ENCODE peak calls at places on chromosome 6, in eight cellular contexts. Q is fibroblast of mammary gland, N is GM12865, U is RWPE2, W is body of pancreas, X is cardiac muscle cell, L is neural progenitor cell, J is hepatocyte. G is an unnamed sample.

GRCh38 chr6:115643762-115644161 is 416.9 kb downstream of the FRK start:
- DNase-seq in J (peak), W (no peak), N (no peak), Q (peak), U (no peak), X (no peak), L (no peak), G (peak)

GRCh38 chr6:106563614-106564013 is 65.7 kb downstream of the RTN4IP1 start:
- DNase-seq in U (no peak), W (peak), Q (no peak), N (no peak), X (no peak), J (no peak), L (no peak), G (no peak)

GRCh38 chr6:154542747-154543146 is 32.3 kb upstream of the CNKSR3 start:
- DNase-seq in X (no peak), U (no peak), L (peak), Q (no peak), W (no peak), J (no peak), N (no peak), G (no peak)

GRCh38 chr6:20757761-20758160 is 223.5 kb downstream of the CDKAL1 start:
- DNase-seq in L (no peak), J (no peak), W (no peak), N (no peak), X (no peak), Q (peak), U (no peak), G (no peak)

GRCh38 chr6:144248003-144248402 is 37.1 kb upstream of the UTRN start:
- DNase-seq in J (no peak), U (no peak), Q (peak), L (no peak), X (no peak), N (no peak), W (no peak), G (no peak)

GRCh38 chr6:131640576-131640975 is 3.5 kb downstream of the ENPP3 start:
- DNase-seq in J (no peak), Q (no peak), L (no peak), X (no peak), W (no peak), U (no peak), N (no peak), G (no peak)

GRCh38 chr6:120129228-120129627 is 779.7 kb upstream of the MAN1A1 start:
- DNase-seq in N (no peak), Q (no peak), U (no peak), J (no peak), W (no peak), L (no peak), X (no peak), G (no peak)

GRCh38 chr6:35305117-35305516 is 7.5 kb downstream of the DEF6 start:
- DNase-seq in U (no peak), Q (no peak), N (no peak), L (no peak), X (no peak), J (no peak), W (no peak), G (no peak)

GRCh38 chr6:108651781-108652227 is 91.1 kb downstream of the FOXO3 start:
- DNase-seq in J (no peak), Q (peak), N (no peak), L (no peak), W (peak), X (no peak), U (no peak), G (peak)

GRCh38 chr6:76682842-76683241 is 610.4 kb upstream of the IMPG1 start:
- DNase-seq in X (peak), Q (peak), N (peak), U (no peak), W (no peak), L (peak), J (peak), G (peak)

GRCh38 chr6:77341058-77341986 is 122.0 kb downstream of the HTR1B start:
- DNase-seq in X (peak), Q (no peak), N (no peak), U (no peak), L (no peak), J (no peak), W (peak), G (peak)

GRCh38 chr6:149334682-149335160 is 17.2 kb downstream of the TAB2 start:
- DNase-seq in Q (peak), N (no peak), W (no peak), U (peak), L (no peak), X (no peak), J (peak), G (peak)

GRCh38 chr6:69294407-69294806 is 502.4 kb downstream of the LMBRD1 start:
- DNase-seq in L (no peak), W (no peak), Q (no peak), J (no peak), X (no peak), N (no peak), U (no peak), G (no peak)

GRCh38 chr6:1015819-1016218 is 296.1 kb upstream of the FOXQ1 start:
- DNase-seq in U (no peak), W (peak), X (peak), Q (no peak), J (peak), N (no peak), L (peak), G (no peak)

GRCh38 chr6:111242452-111242851 is 155.1 kb downstream of the SLC16A10 start:
- DNase-seq in X (no peak), L (no peak), J (no peak), Q (peak), N (no peak), W (no peak), U (no peak), G (peak)

GRCh38 chr6:131381052-131381451 is 192.0 kb upstream of the ARG1 start:
- DNase-seq in W (no peak), N (no peak), Q (no peak), L (no peak), X (no peak), U (no peak), J (no peak), G (no peak)

GRCh38 chr6:42177514-42178364 is 4.6 kb downstream of the GUCA1A start:
- DNase-seq in L (peak), U (no peak), N (no peak), J (no peak), X (peak), Q (no peak), W (no peak), G (no peak)

GRCh38 chr6:69216127-69216526 is 580.7 kb downstream of the LMBRD1 start:
- DNase-seq in L (no peak), W (no peak), Q (no peak), U (no peak), N (no peak), X (no peak), J (no peak), G (no peak)

GRCh38 chr6:161376367-161376766 is 102.5 kb upstream of the AGPAT4 start:
- DNase-seq in J (no peak), X (no peak), Q (no peak), U (no peak), N (no peak), W (no peak), L (no peak), G (no peak)

GRCh38 chr6:41443616-41444525 is 102.3 kb upstream of the FOXP4 start:
- DNase-seq in L (no peak), X (no peak), N (no peak), W (no peak), J (peak), Q (peak), U (no peak), G (peak)

GRCh38 chr6:24357336-24358218 is at the start of gene DCDC2:
- DNase-seq in J (no peak), U (peak), N (peak), Q (peak), L (peak), X (peak), W (peak), G (peak)

GRCh38 chr6:47256361-47256760 is 53.3 kb downstream of the TNFRSF21 start:
- DNase-seq in N (no peak), U (no peak), X (no peak), J (no peak), L (no peak), Q (peak), W (no peak), G (peak)

DNA sequence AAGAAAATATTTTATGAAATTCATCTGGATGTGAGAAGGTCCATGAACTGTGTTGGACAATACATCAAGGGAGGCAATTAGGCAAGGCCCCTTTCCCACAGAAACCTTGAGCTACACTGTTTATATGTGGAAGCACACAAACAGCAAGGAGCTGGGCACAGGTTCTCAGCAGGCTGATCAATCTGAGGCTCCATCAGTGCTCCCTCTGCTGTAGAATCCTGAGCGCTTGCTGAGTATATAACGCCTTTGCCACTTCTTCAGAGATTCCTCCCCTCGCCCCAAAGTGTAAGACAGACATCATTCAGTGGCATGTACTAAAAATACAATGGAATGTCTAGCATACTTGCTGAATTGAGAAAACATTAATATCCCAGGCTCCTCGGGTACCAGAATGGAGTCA is 146.9 kb downstream of the PRKN start:
- DNase-seq in J (no peak), L (peak), W (no peak), U (no peak), N (no peak), Q (no peak), X (no peak), G (no peak)
- TF ChIP-seq CTCF in J (no peak), L (peak), W (no peak), U (no peak), N (no peak), Q (no peak), X (no peak), G (no peak)

GRCh38 chr6:12749531-12750379 is 33.2 kb downstream of the PHACTR1 start:
- DNase-seq in W (peak), L (peak), U (peak), N (no peak), J (no peak), X (peak), Q (no peak), G (no peak)
- H3K4me3 ChIP-seq in W (no peak), L (peak), U (no peak), N (no peak), J (no peak), X (peak), Q (no peak), G (no peak)

GRCh38 chr6:165231177-165231576 is 78.2 kb downstream of the C6orf118 start:
- DNase-seq in Q (no peak), U (no peak), X (no peak), N (no peak), W (no peak), L (no peak), J (no peak), G (no peak)

GRCh38 chr6:165232277-165232654 is 77.1 kb downstream of the C6orf118 start:
- DNase-seq in Q (no peak), U (no peak), L (no peak), W (no peak), X (no peak), N (no peak), J (no peak), G (no peak)

GRCh38 chr6:165227644-165228329 is 81.6 kb downstream of the C6orf118 start:
- DNase-seq in Q (peak), X (no peak), L (no peak), J (peak), W (no peak), U (no peak), N (no peak), G (peak)

GRCh38 chr6:165231581-165232276 is 77.7 kb downstream of the C6orf118 start:
- DNase-seq in N (peak), U (no peak), W (no peak), X (peak), L (peak), J (peak), Q (peak), G (peak)

GRCh38 chr6:165229216-165229615 is 80.2 kb downstream of the C6orf118 start:
- DNase-seq in J (no peak), W (no peak), X (no peak), L (no peak), N (no peak), Q (no peak), U (no peak), G (no peak)
- TF ChIP-seq CTCF in J (no peak), W (no peak), X (no peak), L (no peak), N (no peak), Q (no peak), U (no peak), G (no peak)

GRCh38 chr6:159971341-159972178 is 2.7 kb downstream of the IGF2R start:
- DNase-seq in X (no peak), J (no peak), L (no peak), N (no peak), W (no peak), Q (no peak), U (no peak), G (no peak)
- H3K4me3 ChIP-seq in X (no peak), J (no peak), L (no peak), N (no peak), W (no peak), Q (no peak), U (no peak), G (peak)

GRCh38 chr6:105302617-105303128 is 100.2 kb downstream of the PREP start:
- DNase-seq in Q (no peak), L (peak), J (no peak), X (no peak), W (no peak), U (no peak), N (no peak), G (no peak)
- TF ChIP-seq CTCF in Q (no peak), L (peak), J (no peak), X (no peak), W (no peak), U (no peak), N (no peak), G (no peak)

GRCh38 chr6:32128751-32129296 is 778 bp upstream of the ATF6B start:
- DNase-seq in W (no peak), J (no peak), Q (no peak), L (no peak), X (no peak), U (no peak), N (no peak), G (no peak)
- H3K4me3 ChIP-seq in W (no peak), J (peak), Q (peak), L (peak), X (no peak), U (no peak), N (no peak), G (peak)

DNA sequence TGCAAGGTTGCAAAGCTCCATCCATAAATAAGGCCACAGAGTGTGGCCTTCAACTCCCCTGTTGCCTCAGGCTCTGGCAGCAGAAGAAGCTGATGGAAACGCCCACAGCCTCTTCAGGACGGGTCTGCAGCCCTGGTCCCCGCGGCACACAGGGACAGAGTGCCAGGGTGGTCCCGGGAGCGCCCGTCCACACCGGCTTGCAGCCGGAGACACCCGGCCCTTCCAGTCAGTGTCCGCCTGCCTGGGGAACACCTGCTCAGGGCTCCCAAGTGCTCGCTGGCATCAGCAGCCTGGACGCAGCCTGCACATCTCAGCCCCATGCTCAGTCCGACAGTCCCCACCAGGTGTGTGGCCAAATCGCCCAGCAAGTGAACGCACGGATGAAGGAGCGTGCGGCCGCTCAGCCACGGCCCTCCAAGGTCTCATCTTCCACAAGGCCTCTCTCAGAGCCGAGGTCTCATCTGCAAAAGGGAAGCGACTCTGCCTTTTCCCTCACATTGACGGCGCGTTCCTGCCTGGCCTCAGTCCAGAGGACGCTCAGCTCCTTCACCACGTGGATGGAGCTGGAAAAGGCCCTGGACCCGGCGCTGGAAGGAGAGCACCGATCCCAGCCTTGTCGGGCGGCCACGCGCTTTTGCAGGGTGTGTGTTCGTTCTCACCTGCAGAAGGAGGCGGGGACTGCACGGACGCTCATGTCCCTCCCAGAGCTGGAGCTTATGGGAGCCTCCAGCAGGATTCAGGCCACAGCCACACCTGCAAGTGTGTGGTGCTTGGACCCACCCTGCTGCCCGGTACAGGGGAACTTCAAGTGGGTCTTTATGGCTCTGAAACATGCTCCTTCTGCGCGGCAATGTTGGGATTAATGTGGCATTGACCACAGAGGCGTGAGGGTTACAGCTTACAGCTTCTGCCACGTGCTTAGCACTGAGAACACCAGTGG is 180.4 kb downstream of the DLL1 start:
- DNase-seq in W (no peak), L (no peak), J (no peak), N (no peak), U (peak), X (no peak), Q (no peak), G (no peak)
- TF ChIP-seq CTCF in W (no peak), L (no peak), J (no peak), N (no peak), U (no peak), X (no peak), Q (no peak), G (no peak)

GRCh38 chr6:2767327-2767985 is 2.3 kb downstream of the WRNIP1 start:
- DNase-seq in Q (no peak), X (no peak), J (no peak), N (no peak), L (no peak), U (no peak), W (no peak), G (no peak)

GRCh38 chr6:2766767-2767314 is 1.6 kb downstream of the WRNIP1 start:
- DNase-seq in N (no peak), J (no peak), Q (no peak), U (no peak), L (no peak), W (no peak), X (no peak), G (peak)

GRCh38 chr6:2768125-2768524 is 2.9 kb downstream of the WRNIP1 start:
- DNase-seq in W (no peak), Q (no peak), X (no peak), J (no peak), N (peak), U (no peak), L (no peak), G (no peak)

GRCh38 chr6:2770171-2770570 is 5.0 kb downstream of the WRNIP1 start:
- DNase-seq in X (peak), L (no peak), W (no peak), N (no peak), U (no peak), Q (no peak), J (no peak), G (no peak)

GRCh38 chr6:2768696-2769095 is 3.5 kb downstream of the WRNIP1 start:
- DNase-seq in U (no peak), J (no peak), Q (no peak), W (no peak), N (no peak), X (no peak), L (no peak), G (no peak)
- H3K4me3 ChIP-seq in U (no peak), J (no peak), Q (no peak), W (no peak), N (peak), X (no peak), L (no peak), G (peak)

GRCh38 chr6:28809947-28810654 is 113.7 kb downstream of the TRIM27 start:
- DNase-seq in J (no peak), W (no peak), Q (no peak), N (peak), X (peak), U (no peak), L (peak), G (no peak)
- TF ChIP-seq CTCF in J (peak), W (no peak), Q (no peak), N (no peak), X (peak), U (peak), L (peak), G (no peak)

G was measured in fibroblast of pulmonary artery.